ENCODE peak calls at places on chromosomes 7 and 10, in eight cellular contexts. One of them, this sample, is unnamed.
A peak's percentile ranks its signal among the peaks of the same experiment; 100 is the strongest.

GRCh38 chr10:128036011-128036615 is 90.1 kb downstream of the MKI67 start:
- DNase-seq in HFFc6: no peak
- DNase-seq in NCI-H524: no peak
- DNase-seq in stimulated activated naive B cell treated with anti-CD40 and anti-IgM and Interleukin-4, amounts not matched to agents 10 μg/mL and 1 μg/mL and 100 μg/mL, for 72 hours: no peak
- DNase-seq in left kidney: no peak
- DNase-seq in CD4-positive, alpha-beta memory T cell: no peak
- DNase-seq in GF-D8: no peak
- DNase-seq in GM12865: no peak
- DNase-seq in this sample: no peak

GRCh38 chr7:29798422-29798821 is 7.9 kb upstream of the WIPF3 start:
- DNase-seq in HFFc6: no peak
- DNase-seq in CD4-positive, alpha-beta memory T cell: no peak
- DNase-seq in stimulated activated naive B cell treated with anti-CD40 and anti-IgM and Interleukin-4, amounts not matched to agents 10 μg/mL and 1 μg/mL and 100 μg/mL, for 72 hours: no peak
- DNase-seq in GM12865: peak; percentile 35
- DNase-seq in GF-D8: no peak
- DNase-seq in left kidney: no peak
- DNase-seq in NCI-H524: no peak
- DNase-seq in this sample: no peak

GRCh38 chr7:1046722-1047679 is 2.7 kb downstream of the GPR146 start:
- DNase-seq in GF-D8: no peak
- DNase-seq in HFFc6: no peak
- DNase-seq in left kidney: peak; percentile 20
- DNase-seq in CD4-positive, alpha-beta memory T cell: peak; percentile 84
- DNase-seq in stimulated activated naive B cell treated with anti-CD40 and anti-IgM and Interleukin-4, amounts not matched to agents 10 μg/mL and 1 μg/mL and 100 μg/mL, for 72 hours: no peak
- DNase-seq in NCI-H524: no peak
- DNase-seq in GM12865: no peak
- DNase-seq in this sample: no peak

GRCh38 chr10:90930971-90931841 is 10.3 kb upstream of the ANKRD1 start:
- DNase-seq in HFFc6: peak; percentile 91
- DNase-seq in NCI-H524: no peak
- DNase-seq in stimulated activated naive B cell treated with anti-CD40 and anti-IgM and Interleukin-4, amounts not matched to agents 10 μg/mL and 1 μg/mL and 100 μg/mL, for 72 hours: no peak
- DNase-seq in GM12865: no peak
- DNase-seq in CD4-positive, alpha-beta memory T cell: no peak
- DNase-seq in GF-D8: no peak
- DNase-seq in left kidney: peak; percentile 73
- DNase-seq in this sample: peak; percentile 97

GRCh38 chr10:8306685-8307364 is 252.3 kb downstream of the GATA3 start:
- DNase-seq in GF-D8: no peak
- DNase-seq in HFFc6: no peak
- DNase-seq in CD4-positive, alpha-beta memory T cell: no peak
- DNase-seq in left kidney: no peak
- DNase-seq in stimulated activated naive B cell treated with anti-CD40 and anti-IgM and Interleukin-4, amounts not matched to agents 10 μg/mL and 1 μg/mL and 100 μg/mL, for 72 hours: no peak
- DNase-seq in GM12865: no peak
- DNase-seq in NCI-H524: no peak
- DNase-seq in this sample: no peak

GRCh38 chr10:125209591-125210373 is 49.4 kb upstream of the CTBP2 start:
- DNase-seq in left kidney: peak; percentile 43
- DNase-seq in stimulated activated naive B cell treated with anti-CD40 and anti-IgM and Interleukin-4, amounts not matched to agents 10 μg/mL and 1 μg/mL and 100 μg/mL, for 72 hours: no peak
- DNase-seq in GF-D8: no peak
- DNase-seq in CD4-positive, alpha-beta memory T cell: no peak
- DNase-seq in NCI-H524: no peak
- DNase-seq in GM12865: no peak
- DNase-seq in HFFc6: no peak
- DNase-seq in this sample: peak; percentile 8

GRCh38 chr7:149862156-149862555 is 11.6 kb upstream of the ATP6V0E2 start:
- DNase-seq in NCI-H524: no peak
- DNase-seq in GF-D8: no peak
- DNase-seq in GM12865: no peak
- DNase-seq in left kidney: no peak
- DNase-seq in stimulated activated naive B cell treated with anti-CD40 and anti-IgM and Interleukin-4, amounts not matched to agents 10 μg/mL and 1 μg/mL and 100 μg/mL, for 72 hours: no peak
- DNase-seq in CD4-positive, alpha-beta memory T cell: no peak
- DNase-seq in HFFc6: no peak
- DNase-seq in this sample: no peak

GRCh38 chr7:74479961-74480829 is 26.5 kb downstream of the GTF2IRD1 start:
- DNase-seq in left kidney: peak; percentile 97
- DNase-seq in HFFc6: peak; percentile 91
- DNase-seq in stimulated activated naive B cell treated with anti-CD40 and anti-IgM and Interleukin-4, amounts not matched to agents 10 μg/mL and 1 μg/mL and 100 μg/mL, for 72 hours: peak; percentile 8
- DNase-seq in GM12865: no peak
- DNase-seq in NCI-H524: peak; percentile 87
- DNase-seq in GF-D8: no peak
- DNase-seq in CD4-positive, alpha-beta memory T cell: no peak
- DNase-seq in this sample: peak; percentile 85

GRCh38 chr7:92955081-92955480 is 118.7 kb upstream of the CDK6 start:
- DNase-seq in HFFc6: no peak
- DNase-seq in GM12865: peak; percentile 50
- DNase-seq in stimulated activated naive B cell treated with anti-CD40 and anti-IgM and Interleukin-4, amounts not matched to agents 10 μg/mL and 1 μg/mL and 100 μg/mL, for 72 hours: peak; percentile 11
- DNase-seq in CD4-positive, alpha-beta memory T cell: no peak
- DNase-seq in GF-D8: no peak
- DNase-seq in left kidney: no peak
- DNase-seq in NCI-H524: no peak
- DNase-seq in this sample: peak; percentile 29

GRCh38 chr7:8251195-8251594 is 10.8 kb downstream of the ICA1 start:
- DNase-seq in NCI-H524: no peak
- DNase-seq in CD4-positive, alpha-beta memory T cell: no peak
- DNase-seq in GF-D8: no peak
- DNase-seq in GM12865: no peak
- DNase-seq in HFFc6: no peak
- DNase-seq in left kidney: no peak
- DNase-seq in stimulated activated naive B cell treated with anti-CD40 and anti-IgM and Interleukin-4, amounts not matched to agents 10 μg/mL and 1 μg/mL and 100 μg/mL, for 72 hours: no peak
- DNase-seq in this sample: peak; percentile 17

GRCh38 chr7:16644987-16645592 is 464 bp downstream of the ANKMY2 start:
- DNase-seq in stimulated activated naive B cell treated with anti-CD40 and anti-IgM and Interleukin-4, amounts not matched to agents 10 μg/mL and 1 μg/mL and 100 μg/mL, for 72 hours: no peak
- DNase-seq in left kidney: no peak
- DNase-seq in HFFc6: no peak
- DNase-seq in CD4-positive, alpha-beta memory T cell: no peak
- DNase-seq in GF-D8: no peak
- DNase-seq in GM12865: no peak
- DNase-seq in NCI-H524: peak; percentile 49
- DNase-seq in this sample: peak; percentile 49

GRCh38 chr7:157979631-157980340 is 607.8 kb downstream of the PTPRN2 start:
- DNase-seq in NCI-H524: no peak
- DNase-seq in left kidney: no peak
- DNase-seq in CD4-positive, alpha-beta memory T cell: no peak
- DNase-seq in GF-D8: no peak
- DNase-seq in HFFc6: no peak
- DNase-seq in GM12865: no peak
- DNase-seq in stimulated activated naive B cell treated with anti-CD40 and anti-IgM and Interleukin-4, amounts not matched to agents 10 μg/mL and 1 μg/mL and 100 μg/mL, for 72 hours: no peak
- DNase-seq in this sample: no peak

GRCh38 chr10:117684673-117685211 is 142.2 kb downstream of the EMX2 start:
- DNase-seq in HFFc6: no peak
- DNase-seq in GF-D8: no peak
- DNase-seq in CD4-positive, alpha-beta memory T cell: no peak
- DNase-seq in left kidney: peak; percentile 65
- DNase-seq in GM12865: peak; percentile 16
- DNase-seq in stimulated activated naive B cell treated with anti-CD40 and anti-IgM and Interleukin-4, amounts not matched to agents 10 μg/mL and 1 μg/mL and 100 μg/mL, for 72 hours: no peak
- DNase-seq in NCI-H524: peak; percentile 27
- DNase-seq in this sample: peak; percentile 8

GRCh38 chr7:47147213-47147631 is 434.7 kb downstream of the TNS3 start:
- DNase-seq in CD4-positive, alpha-beta memory T cell: no peak
- DNase-seq in GF-D8: no peak
- DNase-seq in left kidney: no peak
- DNase-seq in GM12865: no peak
- DNase-seq in stimulated activated naive B cell treated with anti-CD40 and anti-IgM and Interleukin-4, amounts not matched to agents 10 μg/mL and 1 μg/mL and 100 μg/mL, for 72 hours: no peak
- DNase-seq in NCI-H524: no peak
- DNase-seq in HFFc6: no peak
- DNase-seq in this sample: peak; percentile 21

GRCh38 chr7:81410471-81411117 is 359.3 kb downstream of the HGF start:
- DNase-seq in HFFc6: no peak
- DNase-seq in stimulated activated naive B cell treated with anti-CD40 and anti-IgM and Interleukin-4, amounts not matched to agents 10 μg/mL and 1 μg/mL and 100 μg/mL, for 72 hours: no peak
- DNase-seq in CD4-positive, alpha-beta memory T cell: no peak
- DNase-seq in left kidney: no peak
- DNase-seq in NCI-H524: no peak
- DNase-seq in GF-D8: no peak
- DNase-seq in GM12865: no peak
- DNase-seq in this sample: no peak

GRCh38 chr7:139976838-139977656 is 85.7 kb downstream of the PARP12 start:
- DNase-seq in GM12865: no peak
- DNase-seq in CD4-positive, alpha-beta memory T cell: no peak
- DNase-seq in stimulated activated naive B cell treated with anti-CD40 and anti-IgM and Interleukin-4, amounts not matched to agents 10 μg/mL and 1 μg/mL and 100 μg/mL, for 72 hours: no peak
- DNase-seq in left kidney: no peak
- DNase-seq in GF-D8: no peak
- DNase-seq in HFFc6: no peak
- DNase-seq in NCI-H524: no peak
- DNase-seq in this sample: no peak

GRCh38 chr10:29377333-29377961 is 88.6 kb downstream of the LYZL1 start:
- DNase-seq in NCI-H524: no peak
- DNase-seq in GF-D8: no peak
- DNase-seq in GM12865: peak; percentile 27
- DNase-seq in left kidney: peak; percentile 50
- DNase-seq in HFFc6: peak; percentile 46
- DNase-seq in CD4-positive, alpha-beta memory T cell: peak; percentile 24
- DNase-seq in stimulated activated naive B cell treated with anti-CD40 and anti-IgM and Interleukin-4, amounts not matched to agents 10 μg/mL and 1 μg/mL and 100 μg/mL, for 72 hours: no peak
- DNase-seq in this sample: peak; percentile 20

GRCh38 chr10:22436526-22436892 is 91.2 kb downstream of the SPAG6 start:
- DNase-seq in NCI-H524: no peak
- DNase-seq in GM12865: no peak
- DNase-seq in HFFc6: no peak
- DNase-seq in left kidney: no peak
- DNase-seq in GF-D8: no peak
- DNase-seq in CD4-positive, alpha-beta memory T cell: no peak
- DNase-seq in stimulated activated naive B cell treated with anti-CD40 and anti-IgM and Interleukin-4, amounts not matched to agents 10 μg/mL and 1 μg/mL and 100 μg/mL, for 72 hours: no peak
- DNase-seq in this sample: no peak

GRCh38 chr7:106657085-106657991 is 3.6 kb downstream of the CCDC71L start:
- DNase-seq in NCI-H524: no peak
- DNase-seq in stimulated activated naive B cell treated with anti-CD40 and anti-IgM and Interleukin-4, amounts not matched to agents 10 μg/mL and 1 μg/mL and 100 μg/mL, for 72 hours: no peak
- DNase-seq in GF-D8: no peak
- DNase-seq in CD4-positive, alpha-beta memory T cell: no peak
- DNase-seq in HFFc6: no peak
- DNase-seq in left kidney: no peak
- DNase-seq in GM12865: peak; percentile 37
- DNase-seq in this sample: peak; percentile 48

GRCh38 chr10:11547111-11547625 is 64.3 kb downstream of the USP6NL start:
- DNase-seq in NCI-H524: no peak
- DNase-seq in CD4-positive, alpha-beta memory T cell: no peak
- DNase-seq in GM12865: no peak
- DNase-seq in HFFc6: peak; percentile 10
- DNase-seq in left kidney: peak; percentile 20
- DNase-seq in GF-D8: no peak
- DNase-seq in stimulated activated naive B cell treated with anti-CD40 and anti-IgM and Interleukin-4, amounts not matched to agents 10 μg/mL and 1 μg/mL and 100 μg/mL, for 72 hours: no peak
- DNase-seq in this sample: peak; percentile 37

GRCh38 chr10:10293431-10293830 is 724.2 kb upstream of the CELF2 start:
- DNase-seq in GF-D8: no peak
- DNase-seq in stimulated activated naive B cell treated with anti-CD40 and anti-IgM and Interleukin-4, amounts not matched to agents 10 μg/mL and 1 μg/mL and 100 μg/mL, for 72 hours: no peak
- DNase-seq in GM12865: no peak
- DNase-seq in NCI-H524: no peak
- DNase-seq in HFFc6: no peak
- DNase-seq in left kidney: peak; percentile 67
- DNase-seq in CD4-positive, alpha-beta memory T cell: no peak
- DNase-seq in this sample: no peak

This sample was measured in EL.